ENCODE peak calls at places on chromosome 1, in six cellular contexts. Y is kidney epithelial cell, Q is GM13977, T is AG10803, N is tibial nerve, M is tibial artery. P is an unnamed sample.

GRCh38 chr1:235950318-235950717 is 83.6 kb upstream of the LYST start:
- DNase-seq in Y (no peak), Q (no peak), T (no peak), N (no peak), M (no peak), P (no peak)

GRCh38 chr1:28506907-28507246 is 1.0 kb downstream of the RCC1 start:
- DNase-seq in Y (no peak), Q (no peak), T (no peak), N (no peak), M (no peak), P (no peak)

GRCh38 chr1:214386747-214387146 is 105.8 kb downstream of the SMYD2 start:
- DNase-seq in Y (no peak), Q (no peak), T (no peak), N (no peak), M (no peak), P (no peak)

GRCh38 chr1:217089239-217090014 is 366.2 kb upstream of the ESRRG start:
- DNase-seq in Y (no peak), Q (peak), T (no peak), N (no peak), M (no peak), P (no peak)

GRCh38 chr1:159752135-159752580 is 28.6 kb upstream of the DUSP23 start:
- DNase-seq in Y (no peak), Q (no peak), T (peak), N (peak), M (peak), P (no peak)

GRCh38 chr1:26237230-26237966 is 3.4 kb downstream of the CEP85 start:
- DNase-seq in Y (no peak), Q (no peak), T (peak), N (no peak), M (no peak), P (no peak)

GRCh38 chr1:20678599-20678998 is 17.4 kb upstream of the DDOST start:
- DNase-seq in Y (no peak), Q (peak), T (no peak), N (no peak), M (no peak), P (no peak)

GRCh38 chr1:17423781-17424245 is 15.7 kb downstream of the RCC2 start:
- DNase-seq in Y (no peak), Q (no peak), T (peak), N (no peak), M (no peak), P (no peak)

GRCh38 chr1:204623365-204623893 is 62.1 kb downstream of the LRRN2 start:
- DNase-seq in Y (peak), Q (no peak), T (no peak), N (no peak), M (no peak), P (peak)

GRCh38 chr1:23790696-23791433 is at the start of gene LYPLA2:
- DNase-seq in Y (no peak), Q (peak), T (peak), N (peak), M (peak), P (peak)

GRCh38 chr1:31943546-31944184 is 5.5 kb upstream of the PTP4A2 start:
- DNase-seq in Y (no peak), Q (no peak), T (no peak), N (no peak), M (no peak), P (no peak)

GRCh38 chr1:67618285-67619018 is 66.5 kb upstream of the GADD45A start:
- DNase-seq in Y (peak), Q (no peak), T (peak), N (peak), M (peak), P (peak)

GRCh38 chr1:155170101-155170785 is 2.9 kb downstream of the KRTCAP2 start:
- DNase-seq in Y (no peak), Q (no peak), T (no peak), N (no peak), M (peak), P (no peak)

GRCh38 chr1:42658880-42659337 is 686 bp downstream of the PPIH start:
- DNase-seq in Y (no peak), Q (no peak), T (no peak), N (no peak), M (no peak), P (no peak)

GRCh38 chr1:230208619-230209261 is 141.7 kb downstream of the GALNT2 start:
- DNase-seq in Y (no peak), Q (peak), T (no peak), N (no peak), M (no peak), P (no peak)

GRCh38 chr1:179770887-179771502 is 27.9 kb downstream of the FAM163A start:
- DNase-seq in Y (no peak), Q (no peak), T (no peak), N (no peak), M (no peak), P (no peak)

GRCh38 chr1:213286235-213286634 is 235.2 kb downstream of the RPS6KC1 start:
- DNase-seq in Y (no peak), Q (no peak), T (no peak), N (no peak), M (no peak), P (no peak)

GRCh38 chr1:225766967-225767413 is 10.6 kb upstream of the SRP9 start:
- DNase-seq in Y (no peak), Q (no peak), T (peak), N (no peak), M (peak), P (peak)

GRCh38 chr1:71294178-71294577 is 213.3 kb upstream of the ZRANB2 start:
- DNase-seq in Y (no peak), Q (no peak), T (peak), N (no peak), M (no peak), P (no peak)

GRCh38 chr1:34578306-34578705 is 176.5 kb upstream of the GJB5 start:
- DNase-seq in Y (no peak), Q (no peak), T (no peak), N (no peak), M (no peak), P (no peak)

GRCh38 chr1:182962554-182963115 is 9.7 kb upstream of the SHCBP1L start:
- DNase-seq in Y (peak), Q (peak), T (peak), N (peak), M (peak), P (peak)

GRCh38 chr1:45187735-45188134 is 18.7 kb downstream of the ZSWIM5 start:
- DNase-seq in Y (no peak), Q (no peak), T (no peak), N (no peak), M (no peak), P (no peak)

GRCh38 chr1:88462481-88463261 is 221.4 kb upstream of the PKN2 start:
- DNase-seq in Y (peak), Q (no peak), T (peak), N (no peak), M (no peak), P (no peak)

GRCh38 chr1:185694081-185694480 is 40.1 kb upstream of the HMCN1 start:
- DNase-seq in Y (no peak), Q (peak), T (no peak), N (no peak), M (no peak), P (no peak)

GRCh38 chr1:161501234-161501633 is 4.0 kb upstream of the FCGR2A start:
- DNase-seq in Y (no peak), Q (no peak), T (no peak), N (no peak), M (no peak), P (no peak)

GRCh38 chr1:107934573-107934972 is 30.4 kb downstream of the VAV3 start:
- DNase-seq in Y (no peak), Q (peak), T (peak), N (no peak), M (no peak), P (no peak)

GRCh38 chr1:27555700-27556424 is 48.1 kb downstream of the AHDC1 start:
- DNase-seq in Y (no peak), Q (peak), T (peak), N (peak), M (peak), P (no peak)

GRCh38 chr1:19073311-19074186 is 117.1 kb upstream of the IFFO2 start:
- DNase-seq in Y (no peak), Q (no peak), T (peak), N (no peak), M (peak), P (no peak)

GRCh38 chr1:8161546-8162110 is 135.5 kb upstream of the ERRFI1 start:
- DNase-seq in Y (no peak), Q (no peak), T (no peak), N (no peak), M (no peak), P (no peak)

GRCh38 chr1:200090252-200091159 is 63.0 kb downstream of the NR5A2 start:
- DNase-seq in Y (no peak), Q (no peak), T (peak), N (no peak), M (no peak), P (no peak)

GRCh38 chr1:223759273-223759672 is 46.9 kb downstream of the CAPN2 start:
- DNase-seq in Y (no peak), Q (no peak), T (no peak), N (no peak), M (no peak), P (no peak)

GRCh38 chr1:94144836-94145235 is 23.9 kb upstream of the ABCA4 start:
- DNase-seq in Y (no peak), Q (no peak), T (peak), N (no peak), M (no peak), P (no peak)

GRCh38 chr1:222618880-222619321 is 1.0 kb downstream of the MIA3 start:
- DNase-seq in Y (no peak), Q (peak), T (peak), N (peak), M (no peak), P (no peak)

GRCh38 chr1:237811633-237812032 is 79.1 kb downstream of the ZP4 start:
- DNase-seq in Y (no peak), Q (no peak), T (no peak), N (no peak), M (no peak), P (no peak)

GRCh38 chr1:169892819-169893644 is 664 bp downstream of the SCYL3 start:
- DNase-seq in Y (no peak), Q (peak), T (peak), N (peak), M (peak), P (no peak)

GRCh38 chr1:15448877-15449462 is 7.6 kb upstream of the CELA2A start:
- DNase-seq in Y (no peak), Q (no peak), T (no peak), N (no peak), M (no peak), P (no peak)
- TF ChIP-seq CTCF in Y (no peak), Q (no peak), T (no peak), N (no peak), M (no peak), P (no peak)

GRCh38 chr1:99766378-99766800 is at the start of gene FRRS1:
- DNase-seq in Y (peak), Q (peak), T (peak), N (peak), M (peak), P (peak)
- TF ChIP-seq CTCF in Y (no peak), Q (no peak), T (no peak), N (no peak), M (no peak), P (no peak)

DNA sequence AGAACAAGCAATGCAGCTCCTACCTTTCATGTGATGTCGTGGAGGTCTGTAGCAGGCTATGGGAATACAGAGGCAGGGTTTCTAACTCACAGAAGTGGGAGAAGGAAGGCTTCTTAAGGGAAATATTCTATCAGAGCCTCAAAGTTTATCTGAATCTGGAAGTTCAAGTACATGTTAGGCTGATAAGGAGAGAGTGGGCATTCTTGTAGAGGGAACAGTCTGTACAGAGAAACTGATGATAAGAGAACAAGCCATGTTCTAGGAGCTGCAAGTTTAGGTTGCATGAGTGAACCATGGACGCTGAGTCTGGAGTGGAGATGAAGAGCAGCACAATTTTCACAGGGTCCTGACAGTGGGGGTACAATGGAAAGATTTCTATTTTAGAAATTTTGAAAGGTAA is 344.0 kb downstream of the CHRM3 start:
- DNase-seq in Y (no peak), Q (no peak), T (no peak), N (no peak), M (no peak), P (no peak)
- TF ChIP-seq CTCF in Y (no peak), Q (no peak), T (no peak), N (no peak), M (no peak), P (no peak)

GRCh38 chr1:55478742-55479141 is 263.6 kb upstream of the USP24 start:
- DNase-seq in Y (no peak), Q (peak), T (peak), N (no peak), M (no peak), P (no peak)
- TF ChIP-seq CTCF in Y (peak), Q (peak), T (peak), N (no peak), M (no peak), P (no peak)

GRCh38 chr1:13731897-13732296 is 31.9 kb downstream of the PRDM2 start:
- DNase-seq in Y (no peak), Q (no peak), T (no peak), N (no peak), M (no peak), P (no peak)

GRCh38 chr1:13732971-13733667 is 33.1 kb downstream of the PRDM2 start:
- DNase-seq in Y (no peak), Q (no peak), T (no peak), N (no peak), M (no peak), P (no peak)

GRCh38 chr1:13730301-13730700 is 30.3 kb downstream of the PRDM2 start:
- DNase-seq in Y (no peak), Q (no peak), T (no peak), N (no peak), M (no peak), P (no peak)

GRCh38 chr1:13733705-13734104 is 33.7 kb downstream of the PRDM2 start:
- DNase-seq in Y (no peak), Q (no peak), T (peak), N (no peak), M (no peak), P (no peak)

GRCh38 chr1:13730751-13731482 is 30.9 kb downstream of the PRDM2 start:
- DNase-seq in Y (no peak), Q (peak), T (peak), N (peak), M (no peak), P (no peak)
- TF ChIP-seq CTCF in Y (no peak), Q (no peak), T (no peak), N (no peak), M (no peak), P (no peak)

GRCh38 chr1:152053375-152053774 is 16.6 kb upstream of the S100A11 start:
- DNase-seq in Y (no peak), Q (no peak), T (no peak), N (no peak), M (no peak), P (no peak)

GRCh38 chr1:152048641-152048970 is 11.8 kb upstream of the S100A11 start:
- DNase-seq in Y (peak), Q (no peak), T (no peak), N (no peak), M (no peak), P (no peak)

GRCh38 chr1:152052606-152053005 is 15.8 kb upstream of the S100A11 start:
- DNase-seq in Y (no peak), Q (peak), T (peak), N (peak), M (peak), P (peak)

GRCh38 chr1:152049291-152050073 is 12.7 kb upstream of the S100A11 start:
- DNase-seq in Y (no peak), Q (no peak), T (peak), N (peak), M (no peak), P (no peak)

GRCh38 chr1:152050886-152051764 is 14.3 kb upstream of the S100A11 start:
- DNase-seq in Y (no peak), Q (no peak), T (peak), N (no peak), M (no peak), P (no peak)
- TF ChIP-seq CTCF in Y (no peak), Q (no peak), T (no peak), N (no peak), M (no peak), P (no peak)